ENCODE peak calls at places on chromosomes 11 and 22, in four cellular contexts. K is neuronal stem cell; Q is posterior cingulate gyrus; B is activated T-cell treated with anti-CD3 and anti-CD28 coated beads, Interleukin-2, amount 50 U/mL, for 72 hours. V is an unnamed sample.

GRCh38 chr11:100010393-100010792 is 676.7 kb upstream of the ARHGAP42 start:
- DNase-seq in K (no peak), Q (no peak), B (no peak), V (peak; percentile 5)

GRCh38 chr11:69433741-69434140 is 47.7 kb upstream of the LINC01488 start:
- DNase-seq in K (no peak), Q (peak; percentile 70), B (no peak), V (no peak)

GRCh38 chr11:123546515-123546914 is 107.9 kb downstream of the SCN3B start:
- DNase-seq in K (no peak), Q (no peak), B (no peak), V (no peak)

GRCh38 chr11:48006301-48006992 is 26.1 kb downstream of the PTPRJ start:
- DNase-seq in K (no peak), Q (no peak), B (peak; percentile 79), V (no peak)

GRCh38 chr22:17191163-17191562 is 28.1 kb downstream of the ADA2 start:
- DNase-seq in K (no peak), Q (no peak), B (no peak), V (no peak)

GRCh38 chr11:369336-370018 is at the start of gene B4GALNT4:
- DNase-seq in K (no peak), Q (peak; percentile 90), B (peak; percentile 43), V (peak; percentile 52)

GRCh38 chr22:30969532-30970355 is 679 bp downstream of the TUG1 start:
- DNase-seq in K (no peak), Q (no peak), B (peak; percentile 48), V (peak; percentile 54)

GRCh38 chr11:75836422-75836821 is 21.4 kb downstream of the UVRAG start:
- DNase-seq in K (no peak), Q (no peak), B (no peak), V (no peak)

GRCh38 chr22:18064636-18065035 is 13.2 kb upstream of the PEX26 start:
- DNase-seq in K (no peak), Q (no peak), B (no peak), V (no peak)

GRCh38 chr11:63896071-63896470 is 20.9 kb downstream of the RCOR2 start:
- DNase-seq in K (no peak), Q (no peak), B (no peak), V (no peak)

GRCh38 chr22:40050258-40050657 is 55.5 kb downstream of the FAM83F start:
- DNase-seq in K (no peak), Q (no peak), B (no peak), V (no peak)

GRCh38 chr22:45629469-45630089 is 42.1 kb upstream of the ATXN10 start:
- DNase-seq in K (no peak), Q (peak; percentile 46), B (no peak), V (no peak)

GRCh38 chr11:27076121-27076589 is 35.5 kb downstream of the BBOX1 start:
- DNase-seq in K (no peak), Q (no peak), B (no peak), V (no peak)

GRCh38 chr11:75311858-75312288 is 39.6 kb downstream of the ARRB1 start:
- DNase-seq in K (no peak), Q (peak; percentile 90), B (no peak), V (peak; percentile 68)

GRCh38 chr11:33147559-33147958 is 13.7 kb downstream of the CSTF3 start:
- DNase-seq in K (no peak), Q (no peak), B (no peak), V (no peak)

GRCh38 chr11:57745206-57745605 is 3.9 kb downstream of the SELENOH start:
- DNase-seq in K (no peak), Q (no peak), B (no peak), V (no peak)

GRCh38 chr11:105612766-105613165 is 2.9 kb downstream of the GRIA4 start:
- DNase-seq in K (no peak), Q (no peak), B (no peak), V (no peak)

GRCh38 chr11:45924036-45924915 is 1.8 kb downstream of the LARGE2 start:
- DNase-seq in K (no peak), Q (peak; percentile 61), B (no peak), V (no peak)

GRCh38 chr11:116837231-116838091 is at the start of gene APOA1:
- DNase-seq in K (peak; percentile 21), Q (no peak), B (no peak), V (no peak)

GRCh38 chr11:112339566-112339965 is 78.9 kb upstream of the PLET1 start:
- DNase-seq in K (no peak), Q (no peak), B (no peak), V (no peak)

GRCh38 chr11:8757533-8757932 is 74.9 kb downstream of the RPL27A start:
- DNase-seq in K (no peak), Q (no peak), B (no peak), V (no peak)

GRCh38 chr11:110471315-110471714 is 41.6 kb downstream of the FDX1 start:
- DNase-seq in K (no peak), Q (no peak), B (no peak), V (no peak)

GRCh38 chr11:83092488-83093384 is 21.0 kb upstream of the RAB30 start:
- DNase-seq in K (no peak), Q (no peak), B (no peak), V (no peak)

GRCh38 chr11:15175780-15176179 is 61.1 kb downstream of the INSC start:
- DNase-seq in K (no peak), Q (no peak), B (no peak), V (no peak)

GRCh38 chr11:70212227-70212811 is 9.2 kb downstream of the FADD start:
- DNase-seq in K (no peak), Q (no peak), B (no peak), V (no peak)

GRCh38 chr11:5992604-5993251 is 5.9 kb upstream of the OR52L1 start:
- DNase-seq in K (peak; percentile 14), Q (no peak), B (no peak), V (peak; percentile 34)

GRCh38 chr11:79189055-79189454 is 251.8 kb downstream of the TENM4 start:
- DNase-seq in K (no peak), Q (no peak), B (no peak), V (no peak)

GRCh38 chr11:134519390-134519750 is 107.3 kb upstream of the B3GAT1 start:
- DNase-seq in K (no peak), Q (peak; percentile 58), B (no peak), V (no peak)